ENCODE peak calls at places on chromosomes 1 and 21, in six cellular contexts. One of them, this sample, is unnamed.

GRCh38 chr1:237859014-237859413 is 31.7 kb downstream of the ZP4 start:
- DNase-seq in breast epithelium: no peak
- DNase-seq in IMR-90: no peak
- DNase-seq in pancreas: no peak
- DNase-seq in ovary: no peak
- DNase-seq in stomach: no peak
- DNase-seq in this sample: no peak

GRCh38 chr1:8476021-8476420 is 158.1 kb downstream of the SLC45A1 start:
- DNase-seq in IMR-90: no peak
- DNase-seq in ovary: no peak
- DNase-seq in pancreas: no peak
- DNase-seq in stomach: no peak
- DNase-seq in breast epithelium: no peak
- DNase-seq in this sample: no peak

GRCh38 chr1:213989071-213989739 is 1.4 kb downstream of the PROX1 start:
- DNase-seq in breast epithelium: no peak
- DNase-seq in IMR-90: no peak
- DNase-seq in stomach: no peak
- DNase-seq in pancreas: peak; percentile 78
- DNase-seq in ovary: peak; percentile 66
- DNase-seq in this sample: peak; percentile 44

GRCh38 chr1:63973005-63973419 is 199.2 kb downstream of the ROR1 start:
- DNase-seq in pancreas: no peak
- DNase-seq in stomach: no peak
- DNase-seq in breast epithelium: no peak
- DNase-seq in IMR-90: no peak
- DNase-seq in ovary: no peak
- DNase-seq in this sample: no peak

GRCh38 chr1:232142403-232143314 is 487.3 kb downstream of the SIPA1L2 start:
- DNase-seq in stomach: no peak
- DNase-seq in breast epithelium: no peak
- DNase-seq in ovary: peak; percentile 22
- DNase-seq in IMR-90: peak; percentile 82
- DNase-seq in pancreas: no peak
- DNase-seq in this sample: peak; percentile 53

GRCh38 chr1:40383095-40383487 is 9.6 kb downstream of the SMAP2 start:
- DNase-seq in pancreas: no peak
- DNase-seq in ovary: no peak
- DNase-seq in stomach: peak; percentile 52
- DNase-seq in IMR-90: no peak
- DNase-seq in breast epithelium: no peak
- DNase-seq in this sample: no peak

GRCh38 chr1:246907472-246907871 is 24.3 kb downstream of the AHCTF1 start:
- DNase-seq in ovary: no peak
- DNase-seq in breast epithelium: no peak
- DNase-seq in pancreas: no peak
- DNase-seq in IMR-90: peak; percentile 72
- DNase-seq in stomach: no peak
- DNase-seq in this sample: peak; percentile 23

GRCh38 chr1:99590578-99591209 is 55.2 kb upstream of the PALMD start:
- DNase-seq in stomach: no peak
- DNase-seq in ovary: no peak
- DNase-seq in breast epithelium: no peak
- DNase-seq in pancreas: no peak
- DNase-seq in IMR-90: peak; percentile 94
- DNase-seq in this sample: peak; percentile 6

GRCh38 chr1:213014642-213015041 is 1.0 kb downstream of the ANGEL2 start:
- DNase-seq in breast epithelium: no peak
- DNase-seq in pancreas: no peak
- DNase-seq in IMR-90: peak; percentile 13
- DNase-seq in stomach: no peak
- DNase-seq in ovary: no peak
- DNase-seq in this sample: peak; percentile 75

GRCh38 chr1:86277909-86278308 is 118.2 kb downstream of the ODF2L start:
- DNase-seq in breast epithelium: no peak
- DNase-seq in stomach: no peak
- DNase-seq in ovary: no peak
- DNase-seq in IMR-90: no peak
- DNase-seq in pancreas: no peak
- DNase-seq in this sample: no peak

GRCh38 chr1:207404849-207405525 is 49.1 kb upstream of the CR2 start:
- DNase-seq in IMR-90: peak; percentile 78
- DNase-seq in stomach: no peak
- DNase-seq in ovary: no peak
- DNase-seq in breast epithelium: no peak
- DNase-seq in pancreas: no peak
- DNase-seq in this sample: peak; percentile 28

GRCh38 chr1:63859480-63860275 is 85.9 kb downstream of the ROR1 start:
- DNase-seq in pancreas: no peak
- DNase-seq in stomach: no peak
- DNase-seq in breast epithelium: no peak
- DNase-seq in ovary: no peak
- DNase-seq in IMR-90: no peak
- DNase-seq in this sample: no peak

GRCh38 chr1:18491168-18491567 is 10.4 kb downstream of the KLHDC7A start:
- DNase-seq in stomach: no peak
- DNase-seq in breast epithelium: no peak
- DNase-seq in pancreas: no peak
- DNase-seq in IMR-90: no peak
- DNase-seq in ovary: no peak
- DNase-seq in this sample: no peak

GRCh38 chr1:192610114-192610958 is 25.6 kb upstream of the RGS13 start:
- DNase-seq in pancreas: no peak
- DNase-seq in breast epithelium: no peak
- DNase-seq in IMR-90: peak; percentile 45
- DNase-seq in ovary: no peak
- DNase-seq in stomach: no peak
- DNase-seq in this sample: no peak

GRCh38 chr1:35539073-35539823 is 18.0 kb downstream of the KIAA0319L start:
- DNase-seq in ovary: no peak
- DNase-seq in IMR-90: no peak
- DNase-seq in stomach: no peak
- DNase-seq in pancreas: no peak
- DNase-seq in breast epithelium: no peak
- DNase-seq in this sample: no peak

GRCh38 chr1:78070758-78071157 is 25.0 kb downstream of the GIPC2 start:
- DNase-seq in stomach: no peak
- DNase-seq in pancreas: no peak
- DNase-seq in breast epithelium: no peak
- DNase-seq in IMR-90: peak; percentile 94
- DNase-seq in ovary: no peak
- DNase-seq in this sample: no peak

GRCh38 chr1:53634571-53634979 is 104.4 kb downstream of the GLIS1 start:
- DNase-seq in stomach: peak; percentile 9
- DNase-seq in IMR-90: no peak
- DNase-seq in pancreas: no peak
- DNase-seq in ovary: no peak
- DNase-seq in breast epithelium: peak; percentile 37
- DNase-seq in this sample: no peak

GRCh38 chr1:215219372-215219771 is 136.8 kb downstream of the KCNK2 start:
- DNase-seq in pancreas: no peak
- DNase-seq in IMR-90: peak; percentile 6
- DNase-seq in stomach: no peak
- DNase-seq in ovary: no peak
- DNase-seq in breast epithelium: no peak
- DNase-seq in this sample: no peak

GRCh38 chr1:45806129-45806528 is 2.7 kb downstream of the MAST2 start:
- DNase-seq in IMR-90: no peak
- DNase-seq in breast epithelium: no peak
- DNase-seq in ovary: no peak
- DNase-seq in stomach: no peak
- DNase-seq in pancreas: no peak
- DNase-seq in this sample: no peak
- H3K4me3 ChIP-seq in IMR-90: no peak overlapping the region
- H3K4me3 ChIP-seq in breast epithelium: no peak overlapping the region
- H3K4me3 ChIP-seq in ovary: no peak overlapping the region
- H3K4me3 ChIP-seq in stomach: no peak overlapping the region
- H3K4me3 ChIP-seq in pancreas: no peak overlapping the region
- H3K4me3 ChIP-seq in this sample: no peak overlapping the region

DNA sequence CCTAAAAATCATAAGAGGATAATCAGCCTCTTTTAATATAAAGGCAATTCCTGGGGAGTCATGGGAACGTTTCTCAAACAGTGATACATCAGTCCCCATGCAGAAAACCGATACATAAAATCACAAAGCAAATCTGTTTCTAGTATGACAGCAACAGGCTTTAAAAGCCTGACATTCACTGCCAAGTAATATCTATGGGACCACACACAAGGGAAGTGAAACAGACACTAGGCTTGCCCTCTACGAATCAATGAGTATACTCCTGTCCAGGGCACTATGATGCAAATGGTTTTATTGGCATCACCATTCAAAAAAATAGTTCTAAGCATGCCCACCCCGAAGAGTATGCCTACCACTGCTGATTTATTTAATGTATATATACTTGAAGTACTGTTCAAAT is 54.4 kb downstream of the TIAM1 start:
- DNase-seq in stomach: no peak
- DNase-seq in ovary: no peak
- DNase-seq in IMR-90: no peak
- DNase-seq in pancreas: no peak
- DNase-seq in breast epithelium: no peak
- DNase-seq in this sample: no peak
- H3K27ac ChIP-seq in stomach: no peak overlapping the region
- H3K27ac ChIP-seq in ovary: no peak overlapping the region
- H3K27ac ChIP-seq in IMR-90: no peak overlapping the region
- H3K27ac ChIP-seq in pancreas: no peak overlapping the region
- H3K27ac ChIP-seq in breast epithelium: no peak overlapping the region
- H3K27ac ChIP-seq in this sample: no peak overlapping the region

GRCh38 chr1:2439369-2439768 is 27.0 kb upstream of the PEX10 start:
- DNase-seq in IMR-90: no peak
- DNase-seq in breast epithelium: no peak
- DNase-seq in stomach: no peak
- DNase-seq in ovary: no peak
- DNase-seq in pancreas: no peak
- DNase-seq in this sample: no peak

GRCh38 chr1:2438038-2438437 is 25.7 kb upstream of the PEX10 start:
- DNase-seq in ovary: no peak
- DNase-seq in pancreas: no peak
- DNase-seq in IMR-90: no peak
- DNase-seq in breast epithelium: peak; percentile 73
- DNase-seq in stomach: no peak
- DNase-seq in this sample: no peak

GRCh38 chr1:2438641-2439040 is 26.3 kb upstream of the PEX10 start:
- DNase-seq in stomach: no peak
- DNase-seq in pancreas: no peak
- DNase-seq in breast epithelium: no peak
- DNase-seq in IMR-90: no peak
- DNase-seq in ovary: no peak
- DNase-seq in this sample: no peak

GRCh38 chr1:2436876-2437275 is 24.5 kb upstream of the PEX10 start:
- DNase-seq in breast epithelium: no peak
- DNase-seq in pancreas: no peak
- DNase-seq in ovary: no peak
- DNase-seq in IMR-90: no peak
- DNase-seq in stomach: no peak
- DNase-seq in this sample: no peak

DNA sequence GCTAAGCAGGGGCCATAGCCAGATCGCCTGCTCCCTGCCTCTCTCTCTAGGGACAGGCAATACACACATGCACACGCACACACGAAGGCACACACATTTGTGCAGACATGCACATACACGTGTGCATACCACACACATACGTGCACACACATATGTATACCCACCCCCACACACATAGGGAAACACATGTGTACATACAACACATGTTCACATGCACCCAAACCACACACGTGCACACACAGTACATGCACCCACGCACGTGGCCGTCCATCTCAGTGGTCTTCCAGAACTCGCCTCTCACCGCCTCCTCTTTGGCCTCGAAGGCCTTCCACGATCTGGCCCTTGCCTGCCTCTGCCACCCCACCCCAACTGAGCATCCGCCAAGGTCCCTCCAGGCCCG is 25.3 kb upstream of the PEX10 start:
- DNase-seq in pancreas: no peak
- DNase-seq in ovary: no peak
- DNase-seq in IMR-90: no peak
- DNase-seq in stomach: no peak
- DNase-seq in breast epithelium: no peak
- DNase-seq in this sample: no peak
- H3K27me3 ChIP-seq in pancreas: no peaks in the 10 kb centered on the region
- H3K27me3 ChIP-seq in ovary: no peaks in the 10 kb centered on the region
- H3K27me3 ChIP-seq in IMR-90: peaks cover 51% of the 10 kb centered on the region
- H3K27me3 ChIP-seq in stomach: peaks cover 40% of the 10 kb centered on the region
- H3K27me3 ChIP-seq in breast epithelium: no peaks in the 10 kb centered on the region
- H3K27me3 ChIP-seq in this sample: peaks cover 49% of the 10 kb centered on the region

GRCh38 chr1:222730866-222731265 is 6.1 kb upstream of the FAM177B start:
- DNase-seq in ovary: no peak
- DNase-seq in stomach: no peak
- DNase-seq in pancreas: no peak
- DNase-seq in breast epithelium: no peak
- DNase-seq in IMR-90: no peak
- DNase-seq in this sample: no peak
- H3K4me3 ChIP-seq in ovary: no peak overlapping the region
- H3K4me3 ChIP-seq in stomach: no peak overlapping the region
- H3K4me3 ChIP-seq in pancreas: no peak overlapping the region
- H3K4me3 ChIP-seq in breast epithelium: no peak overlapping the region
- H3K4me3 ChIP-seq in IMR-90: no peak overlapping the region
- H3K4me3 ChIP-seq in this sample: no peak overlapping the region

DNA sequence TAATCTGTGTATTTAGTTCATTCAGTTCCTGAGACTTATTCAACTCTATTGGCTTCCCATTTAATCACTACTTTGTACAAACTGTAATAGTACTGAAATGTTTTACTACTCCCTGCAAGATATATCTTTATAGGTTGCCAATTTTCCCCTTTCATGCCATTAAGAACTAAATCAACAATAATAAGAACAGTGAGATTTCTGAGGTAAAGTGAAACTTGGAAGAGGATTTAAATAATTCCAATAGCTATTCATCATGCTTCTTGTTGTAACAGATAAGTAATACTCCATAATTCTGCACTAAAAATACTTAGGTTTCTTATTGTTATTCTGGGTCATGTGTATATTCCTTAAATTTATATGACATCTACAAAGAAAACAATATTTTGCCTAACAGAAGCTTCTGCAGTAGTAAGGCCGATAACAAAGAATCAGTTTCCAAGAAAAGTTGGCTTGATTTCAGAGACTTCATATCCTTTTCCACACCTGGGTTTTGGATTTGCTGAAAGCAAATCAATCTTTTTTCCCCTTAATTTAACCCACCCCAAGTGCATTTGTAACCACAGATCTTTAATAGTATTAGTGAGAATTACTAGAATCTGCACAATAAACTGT is 258.3 kb downstream of the FAF1 start:
- DNase-seq in stomach: no peak
- DNase-seq in breast epithelium: no peak
- DNase-seq in IMR-90: no peak
- DNase-seq in ovary: no peak
- DNase-seq in pancreas: no peak
- DNase-seq in this sample: no peak
- H3K27ac ChIP-seq in stomach: no peak overlapping the region
- H3K27ac ChIP-seq in breast epithelium: no peak overlapping the region
- H3K27ac ChIP-seq in IMR-90: no peak overlapping the region
- H3K27ac ChIP-seq in ovary: no peak overlapping the region
- H3K27ac ChIP-seq in pancreas: no peak overlapping the region
- H3K27ac ChIP-seq in this sample: no peak overlapping the region